ENCODE peak calls at places on chromosome 16, in eight cellular contexts. Z, K, I, T, G, S, R and V are unnamed samples.

GRCh38 chr16:67311607-67312449 is 14.7 kb downstream of the KCTD19 start:
- DNase-seq in Z (no peak), K (peak), I (no peak), T (no peak), G (no peak), S (no peak), R (peak), V (no peak)

GRCh38 chr16:1932050-1933028 is 10.7 kb downstream of the MSRB1 start:
- DNase-seq in Z (no peak), K (no peak), I (no peak), T (no peak), G (peak), S (peak), R (no peak), V (no peak)

GRCh38 chr16:68553186-68553585 is 14.1 kb downstream of the ZFP90 start:
- DNase-seq in Z (no peak), K (no peak), I (no peak), T (no peak), G (no peak), S (no peak), R (no peak), V (no peak)

GRCh38 chr16:85451646-85452363 is 161.3 kb upstream of the GSE1 start:
- DNase-seq in Z (no peak), K (no peak), I (no peak), T (no peak), G (no peak), S (no peak), R (no peak), V (no peak)

GRCh38 chr16:10210979-10211378 is 28.8 kb upstream of the GRIN2A start:
- DNase-seq in Z (no peak), K (no peak), I (no peak), T (no peak), G (no peak), S (no peak), R (no peak), V (no peak)

GRCh38 chr16:20918486-20919239 is 18.1 kb downstream of the LYRM1 start:
- DNase-seq in Z (peak), K (no peak), I (no peak), T (peak), G (no peak), S (no peak), R (no peak), V (no peak)

GRCh38 chr16:53111078-53111776 is 56.4 kb downstream of the CHD9 start:
- DNase-seq in Z (no peak), K (no peak), I (no peak), T (no peak), G (no peak), S (no peak), R (no peak), V (no peak)

GRCh38 chr16:70706948-70707465 is 21.2 kb upstream of the MTSS2 start:
- DNase-seq in Z (no peak), K (peak), I (no peak), T (no peak), G (no peak), S (no peak), R (peak), V (peak)

GRCh38 chr16:69089091-69089912 is 16.2 kb upstream of the HAS3 start:
- DNase-seq in Z (no peak), K (no peak), I (no peak), T (no peak), G (peak), S (peak), R (no peak), V (no peak)

GRCh38 chr16:78444-79145 is 570 bp downstream of the MPG start:
- DNase-seq in Z (peak), K (peak), I (no peak), T (no peak), G (no peak), S (no peak), R (no peak), V (no peak)

GRCh38 chr16:87145181-87146176 is 171.7 kb downstream of the C16orf95 start:
- DNase-seq in Z (no peak), K (no peak), I (no peak), T (no peak), G (no peak), S (no peak), R (no peak), V (no peak)

GRCh38 chr16:64589836-64590235 is 532.0 kb downstream of the CDH11 start:
- DNase-seq in Z (no peak), K (no peak), I (no peak), T (no peak), G (no peak), S (no peak), R (no peak), V (no peak)

GRCh38 chr16:54284931-54285413 is 1.6 kb downstream of the IRX3 start:
- DNase-seq in Z (no peak), K (peak), I (no peak), T (no peak), G (no peak), S (no peak), R (no peak), V (no peak)

GRCh38 chr16:69453936-69454335 is 29.5 kb downstream of the CYB5B start:
- DNase-seq in Z (no peak), K (no peak), I (no peak), T (no peak), G (no peak), S (no peak), R (no peak), V (no peak)

GRCh38 chr16:24820522-24820921 is 25.2 kb upstream of the SLC5A11 start:
- DNase-seq in Z (no peak), K (no peak), I (no peak), T (no peak), G (no peak), S (no peak), R (no peak), V (no peak)

GRCh38 chr16:28042856-28043255 is 20.7 kb downstream of the GSG1L start:
- DNase-seq in Z (no peak), K (no peak), I (no peak), T (no peak), G (no peak), S (no peak), R (no peak), V (no peak)

GRCh38 chr16:386641-387156 is 4.9 kb upstream of the PGAP6 start:
- DNase-seq in Z (no peak), K (no peak), I (no peak), T (no peak), G (no peak), S (no peak), R (no peak), V (no peak)

GRCh38 chr16:50304467-50305440 is 38.4 kb downstream of the ADCY7 start:
- DNase-seq in Z (no peak), K (peak), I (no peak), T (no peak), G (no peak), S (no peak), R (no peak), V (peak)

GRCh38 chr16:47750371-47750770 is 289.2 kb downstream of the PHKB start:
- DNase-seq in Z (no peak), K (no peak), I (no peak), T (no peak), G (no peak), S (no peak), R (no peak), V (no peak)

GRCh38 chr16:1037023-1037933 is 35.3 kb upstream of the SSTR5 start:
- DNase-seq in Z (peak), K (no peak), I (no peak), T (no peak), G (no peak), S (peak), R (no peak), V (no peak)

GRCh38 chr16:23365602-23366240 is 63.6 kb downstream of the SCNN1B start:
- DNase-seq in Z (no peak), K (no peak), I (no peak), T (no peak), G (no peak), S (no peak), R (no peak), V (no peak)

GRCh38 chr16:65888201-65888600 is 478.3 kb upstream of the CDH5 start:
- DNase-seq in Z (no peak), K (no peak), I (no peak), T (no peak), G (no peak), S (no peak), R (no peak), V (no peak)

GRCh38 chr16:79982356-79982755 is 381.8 kb upstream of the MAF start:
- DNase-seq in Z (no peak), K (no peak), I (no peak), T (no peak), G (no peak), S (no peak), R (no peak), V (no peak)

GRCh38 chr16:50368410-50369132 is at the start of gene BRD7:
- DNase-seq in Z (peak), K (peak), I (no peak), T (no peak), G (peak), S (peak), R (peak), V (no peak)

GRCh38 chr16:85393674-85394510 is 219.2 kb upstream of the GSE1 start:
- DNase-seq in Z (peak), K (peak), I (no peak), T (peak), G (peak), S (peak), R (peak), V (no peak)

GRCh38 chr16:793414-793813 is 5.0 kb downstream of the CHTF18 start:
- DNase-seq in Z (no peak), K (no peak), I (no peak), T (no peak), G (no peak), S (no peak), R (no peak), V (no peak)

GRCh38 chr16:74896389-74897370 is 88.2 kb downstream of the WDR59 start:
- DNase-seq in Z (no peak), K (no peak), I (no peak), T (no peak), G (no peak), S (no peak), R (no peak), V (no peak)

GRCh38 chr16:13863075-13863765 is 56.7 kb upstream of the ERCC4 start:
- DNase-seq in Z (no peak), K (no peak), I (no peak), T (no peak), G (no peak), S (no peak), R (no peak), V (no peak)

GRCh38 chr16:85557083-85557975 is 55.8 kb upstream of the GSE1 start:
- DNase-seq in Z (no peak), K (peak), I (no peak), T (no peak), G (no peak), S (no peak), R (no peak), V (no peak)

GRCh38 chr16:86578499-86579267 is at the start of gene FOXL1:
- DNase-seq in Z (peak), K (peak), I (no peak), T (no peak), G (no peak), S (no peak), R (no peak), V (no peak)

GRCh38 chr16:7318661-7319060 is 14.0 kb upstream of the RBFOX1 start:
- DNase-seq in Z (no peak), K (no peak), I (no peak), T (no peak), G (no peak), S (no peak), R (no peak), V (no peak)

GRCh38 chr16:19804538-19805323 is 79.9 kb downstream of the GPRC5B start:
- DNase-seq in Z (peak), K (peak), I (peak), T (peak), G (peak), S (peak), R (no peak), V (peak)

GRCh38 chr16:66653581-66654350 is 42.8 kb downstream of the CMTM4 start:
- DNase-seq in Z (no peak), K (no peak), I (no peak), T (no peak), G (no peak), S (no peak), R (no peak), V (no peak)

GRCh38 chr16:19601083-19601976 is 45.8 kb downstream of the VPS35L start:
- DNase-seq in Z (no peak), K (no peak), I (peak), T (no peak), G (no peak), S (peak), R (peak), V (no peak)

GRCh38 chr16:77574867-77575619 is 140.2 kb upstream of the ADAMTS18 start:
- DNase-seq in Z (peak), K (no peak), I (no peak), T (peak), G (no peak), S (no peak), R (no peak), V (no peak)
- H3K4me3 ChIP-seq in Z (no peak), K (no peak), I (no peak), T (no peak), G (no peak), S (no peak), R (no peak), V (no peak)

GRCh38 chr16:71878911-71879310 is 5.1 kb downstream of the ZNF821 start:
- DNase-seq in Z (no peak), K (no peak), I (no peak), T (no peak), G (no peak), S (no peak), R (no peak), V (no peak)
- H3K4me3 ChIP-seq in Z (no peak), K (no peak), I (no peak), T (no peak), G (no peak), S (no peak), R (no peak), V (no peak)

DNA sequence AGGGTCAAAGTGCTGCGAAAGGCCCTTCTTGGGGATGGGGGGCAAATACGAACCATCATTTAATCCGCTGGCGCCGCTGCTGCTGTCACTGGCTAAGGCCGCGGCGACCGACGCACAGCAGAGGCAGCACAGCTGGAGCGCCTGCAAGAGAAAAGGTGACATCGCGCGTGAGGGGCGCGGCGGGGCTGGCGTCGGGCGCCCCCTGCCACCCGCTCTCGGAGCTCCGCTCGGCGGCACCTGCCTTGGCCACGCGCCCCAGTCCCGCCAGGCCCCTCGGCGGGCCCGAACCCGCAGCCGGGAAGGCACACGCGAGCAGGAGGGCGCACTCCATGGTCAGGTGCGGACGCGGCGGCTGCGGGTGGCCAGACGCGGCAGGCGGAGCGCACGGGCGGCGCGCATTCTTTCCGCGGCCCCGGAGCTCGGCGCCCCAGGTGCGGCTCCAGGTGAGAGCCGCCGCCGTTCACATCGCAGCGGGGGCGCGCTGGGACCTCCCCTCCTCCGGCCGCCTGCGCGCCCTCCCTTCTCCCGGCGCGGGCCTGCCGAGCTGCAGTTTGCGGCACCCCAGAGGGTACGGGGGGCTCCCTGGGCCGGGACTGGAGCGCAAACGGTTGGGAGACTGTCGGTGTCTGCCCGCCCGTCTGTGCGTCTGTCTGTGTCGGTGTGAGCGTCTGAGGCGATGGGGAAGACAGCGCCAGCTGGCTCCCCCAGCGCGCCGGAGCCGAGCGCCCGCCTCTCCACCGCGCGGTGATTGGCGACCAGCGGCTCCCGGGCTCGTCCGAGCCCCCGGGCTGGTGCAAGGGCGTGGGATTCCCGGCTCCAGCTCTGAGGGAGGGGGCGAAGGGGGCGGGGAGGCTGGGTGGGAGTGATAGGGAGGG is at the start of gene ADAMTS18:
- DNase-seq in Z (no peak), K (no peak), I (no peak), T (no peak), G (no peak), S (no peak), R (no peak), V (no peak)
- H3K4me3 ChIP-seq in Z (no peak), K (no peak), I (peak), T (no peak), G (no peak), S (no peak), R (no peak), V (peak)

GRCh38 chr16:3938843-3939624 is 58.5 kb upstream of the CREBBP start:
- DNase-seq in Z (peak), K (peak), I (peak), T (no peak), G (peak), S (peak), R (peak), V (no peak)
- H3K4me3 ChIP-seq in Z (peak), K (peak), I (peak), T (peak), G (peak), S (peak), R (peak), V (peak)

GRCh38 chr16:56631832-56632159 is 663 bp upstream of the MT1M start:
- DNase-seq in Z (no peak), K (no peak), I (no peak), T (no peak), G (no peak), S (no peak), R (no peak), V (no peak)

GRCh38 chr16:56634715-56635440 is 2.4 kb downstream of the MT1M start:
- DNase-seq in Z (no peak), K (no peak), I (no peak), T (no peak), G (no peak), S (no peak), R (no peak), V (no peak)

GRCh38 chr16:56632848-56633365 is 448 bp downstream of the MT1M start:
- DNase-seq in Z (no peak), K (no peak), I (no peak), T (no peak), G (no peak), S (no peak), R (no peak), V (no peak)

GRCh38 chr16:56632160-56632847 is at the start of gene MT1M:
- DNase-seq in Z (peak), K (peak), I (no peak), T (no peak), G (peak), S (no peak), R (no peak), V (no peak)

GRCh38 chr16:56633535-56633934 is 1.1 kb downstream of the MT1M start:
- DNase-seq in Z (no peak), K (peak), I (no peak), T (no peak), G (no peak), S (no peak), R (no peak), V (no peak)
- H3K4me3 ChIP-seq in Z (peak), K (peak), I (no peak), T (no peak), G (peak), S (no peak), R (no peak), V (peak)